ENCODE peak calls at places on chromosomes 16 and 17, in five cellular contexts. O, X, Y, A and S are unnamed samples.

GRCh38 chr17:30000755-30001257 is 59.4 kb downstream of the EFCAB5 start:
- DNase-seq in A (peak), Y (no peak), O (no peak), X (no peak), S (no peak)

GRCh38 chr16:20325005-20325404 is 2.3 kb downstream of the GP2 start:
- DNase-seq in A (no peak), X (no peak), O (no peak), Y (no peak), S (no peak)

GRCh38 chr17:6495450-6496115 is 51.3 kb downstream of the PIMREG start:
- DNase-seq in O (peak), Y (no peak), A (no peak), X (no peak), S (peak)

GRCh38 chr17:41442772-41443171 is 2.0 kb upstream of the KRT38 start:
- DNase-seq in X (no peak), O (no peak), A (peak), Y (no peak), S (no peak)

GRCh38 chr16:23317266-23317661 is 15.2 kb downstream of the SCNN1B start:
- DNase-seq in O (peak), A (no peak), X (peak), Y (no peak), S (peak)

GRCh38 chr17:72151565-72152391 is 31.0 kb downstream of the SOX9 start:
- DNase-seq in Y (peak), O (peak), X (peak), A (peak), S (no peak)

GRCh38 chr17:71486171-71486740 is 634.6 kb upstream of the SOX9 start:
- DNase-seq in A (peak), Y (no peak), X (no peak), O (no peak), S (no peak)

GRCh38 chr17:43690624-43691316 is 29.0 kb upstream of the MEOX1 start:
- DNase-seq in A (no peak), Y (no peak), X (no peak), O (no peak), S (no peak)

GRCh38 chr17:14461131-14461530 is 160.2 kb downstream of the HS3ST3B1 start:
- DNase-seq in A (no peak), X (no peak), Y (no peak), O (no peak), S (no peak)

GRCh38 chr16:23374721-23375120 is 72.6 kb downstream of the SCNN1B start:
- DNase-seq in A (no peak), Y (peak), O (peak), X (peak), S (no peak)

GRCh38 chr16:80969114-80969484 is 37.6 kb downstream of the CMC2 start:
- DNase-seq in X (no peak), A (no peak), Y (no peak), O (no peak), S (no peak)

GRCh38 chr16:17138801-17139200 is 332.0 kb downstream of the XYLT1 start:
- DNase-seq in Y (no peak), X (no peak), O (no peak), A (peak), S (no peak)

GRCh38 chr17:9003355-9004131 is 17.8 kb upstream of the NTN1 start:
- DNase-seq in O (no peak), A (no peak), Y (no peak), X (no peak), S (no peak)

DNA sequence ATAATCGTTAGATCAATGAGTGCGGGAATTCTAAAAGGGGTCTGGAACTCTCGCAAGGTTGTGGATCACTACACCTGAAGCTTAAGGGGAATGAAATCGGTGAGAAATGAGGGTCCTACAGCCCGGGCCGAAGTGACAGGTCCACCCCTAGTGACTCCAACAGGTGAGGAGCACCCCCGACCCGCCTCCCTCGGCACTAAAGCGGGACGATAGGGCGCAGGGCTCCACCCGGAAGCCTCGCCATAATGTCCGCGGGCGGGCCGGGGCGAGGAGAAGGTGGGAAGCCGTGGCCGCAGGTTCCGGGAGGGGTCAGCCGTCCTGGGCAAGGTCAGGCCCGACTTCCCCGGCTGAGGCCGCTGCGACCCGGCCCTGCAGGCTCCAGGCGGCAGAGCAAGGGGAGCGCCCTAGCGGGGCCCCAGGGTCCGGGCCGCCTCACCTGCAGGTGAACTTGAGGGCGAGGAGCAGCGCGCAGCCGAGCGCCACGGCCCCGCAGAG is 569 bp downstream of the TXNDC11 start:
- DNase-seq in A (peak), X (peak), O (peak), Y (peak), S (peak)
- TF ChIP-seq CTCF in A (no peak), X (no peak), O (no peak), Y (no peak), S (no peak)

GRCh38 chr16:15523092-15523541 is 88.7 kb downstream of the BMERB1 start:
- DNase-seq in X (no peak), Y (no peak), O (peak), A (no peak), S (no peak)
- TF ChIP-seq CTCF in X (peak), Y (no peak), O (peak), A (no peak), S (no peak)

DNA sequence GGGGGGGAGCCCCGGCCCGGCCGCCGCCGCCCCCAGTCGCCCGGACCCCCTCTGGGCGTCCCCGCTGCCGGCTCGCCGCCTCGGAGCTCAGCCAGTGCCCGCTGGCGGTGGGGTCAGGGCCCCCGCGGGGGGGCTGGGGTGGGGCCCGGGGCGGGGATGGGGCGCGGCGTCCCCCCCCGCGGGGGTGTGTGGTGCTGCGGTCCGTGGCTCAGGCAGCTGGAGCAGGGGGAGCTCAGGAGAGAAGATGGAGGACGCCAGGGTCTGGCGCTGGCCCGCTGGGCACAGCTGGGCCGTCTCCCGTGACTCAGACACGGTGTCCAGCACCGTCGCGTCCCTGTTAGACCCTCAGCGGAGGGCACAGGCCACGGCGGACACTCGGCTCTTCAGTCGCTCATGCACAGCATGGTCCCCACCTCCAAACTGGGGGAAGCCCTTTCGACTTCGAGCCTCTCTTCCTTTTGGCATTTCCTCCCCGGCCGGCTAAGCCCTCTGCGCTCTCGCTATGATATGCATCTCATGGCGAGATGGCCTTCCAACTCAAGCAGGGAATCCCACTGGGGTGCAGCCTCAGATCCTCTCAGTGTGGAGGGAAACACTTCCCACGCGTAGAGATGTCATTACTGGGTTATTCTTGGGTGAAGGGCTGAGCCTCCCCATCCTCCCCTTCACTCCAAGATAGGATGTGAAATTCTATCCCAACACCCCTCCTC is 402 bp upstream of the VEZF1 start:
- DNase-seq in Y (peak), A (peak), X (peak), O (peak), S (no peak)
- TF ChIP-seq CTCF in Y (no peak), A (no peak), X (no peak), O (no peak), S (no peak)

DNA sequence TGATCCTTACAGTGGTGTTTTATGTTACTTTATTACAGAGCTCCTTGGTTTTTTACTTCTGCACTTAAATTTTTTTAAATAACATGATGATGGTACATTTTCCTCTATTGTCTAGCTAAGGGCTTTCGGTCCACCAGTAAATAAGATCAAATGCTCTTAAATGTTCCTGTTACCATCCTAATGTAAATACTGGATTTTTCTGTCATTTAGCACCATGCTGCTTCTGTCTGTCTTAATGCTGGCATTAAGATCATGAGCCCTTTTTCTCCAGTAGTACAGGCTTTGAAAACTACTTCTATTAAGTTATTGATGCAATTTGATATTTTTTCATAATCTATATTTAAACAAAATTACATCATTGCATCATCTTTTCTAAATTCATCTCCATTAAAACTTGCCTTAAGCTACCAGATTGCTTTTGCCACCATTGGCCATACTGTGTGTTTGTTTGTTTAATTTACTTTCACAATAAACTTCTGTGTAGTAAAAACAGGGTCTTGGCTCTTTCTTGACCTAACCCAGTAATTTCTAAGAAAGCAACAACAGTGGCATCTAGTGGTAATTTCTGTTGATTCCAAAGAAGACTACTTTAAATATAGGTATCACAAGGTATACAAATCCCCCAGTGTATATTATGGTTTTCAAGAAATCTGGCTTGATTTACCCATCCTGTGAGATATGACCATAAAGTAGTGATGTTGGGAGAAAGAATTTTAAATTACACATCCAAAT is 9.0 kb upstream of the PHAF1 start:
- DNase-seq in X (no peak), Y (no peak), O (no peak), A (peak), S (no peak)
- TF ChIP-seq CTCF in X (no peak), Y (no peak), O (peak), A (peak), S (peak)

DNA sequence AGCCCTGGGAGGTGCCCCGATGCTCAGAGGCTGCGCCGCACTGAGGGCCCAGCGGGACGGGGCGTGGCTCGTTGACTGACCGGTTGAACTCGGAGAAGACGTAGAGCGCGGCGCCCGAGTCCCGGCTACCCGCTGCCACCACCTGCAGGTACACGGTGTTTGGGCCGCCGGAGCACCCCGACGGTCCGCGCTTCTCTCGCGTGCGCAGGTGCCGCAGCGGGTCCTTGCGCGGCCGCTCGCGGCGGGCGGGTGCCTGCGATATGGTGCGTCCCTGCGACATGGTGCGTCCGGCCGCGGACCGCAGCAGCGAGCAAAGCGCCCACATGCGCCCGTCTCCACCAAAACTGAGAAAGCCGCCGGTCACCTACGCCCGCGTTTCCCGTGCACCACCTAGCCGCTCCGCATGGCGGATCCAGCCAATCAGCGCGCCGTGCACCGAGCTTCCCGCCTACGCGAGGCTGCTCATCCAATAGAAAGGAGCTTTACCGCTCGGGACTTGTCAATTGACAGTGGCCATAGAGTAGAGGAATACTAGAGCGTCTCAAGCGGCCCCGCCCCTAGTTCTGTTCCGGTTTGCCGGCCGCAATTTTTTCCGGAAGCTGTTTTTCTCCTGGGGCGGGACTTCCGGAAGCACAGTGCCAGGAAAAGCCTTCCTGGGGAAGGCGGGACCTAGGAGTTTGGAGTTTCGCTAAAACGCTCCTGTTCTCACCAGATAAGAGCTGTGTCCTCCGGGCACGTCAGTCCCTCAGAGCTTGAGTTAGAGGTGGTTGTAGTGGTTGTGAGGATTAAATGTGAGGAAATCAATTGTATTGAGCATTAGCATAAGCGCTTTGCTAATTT is at the start of gene ELAC2:
- DNase-seq in O (peak), A (peak), X (peak), Y (peak), S (peak)
- TF ChIP-seq CTCF in O (peak), A (no peak), X (no peak), Y (no peak), S (peak)

GRCh38 chr17:55302407-55302787 is 37.6 kb downstream of the HLF start:
- DNase-seq in A (no peak), O (no peak), Y (no peak), X (no peak), S (no peak)

GRCh38 chr17:55305321-55306087 is 40.7 kb downstream of the HLF start:
- DNase-seq in X (no peak), A (no peak), O (no peak), Y (no peak), S (no peak)

GRCh38 chr17:55303008-55303493 is 38.3 kb downstream of the HLF start:
- DNase-seq in Y (no peak), A (no peak), X (no peak), O (no peak), S (no peak)

GRCh38 chr17:55304171-55304859 is 39.6 kb downstream of the HLF start:
- DNase-seq in A (no peak), Y (no peak), O (no peak), X (no peak), S (no peak)

DNA sequence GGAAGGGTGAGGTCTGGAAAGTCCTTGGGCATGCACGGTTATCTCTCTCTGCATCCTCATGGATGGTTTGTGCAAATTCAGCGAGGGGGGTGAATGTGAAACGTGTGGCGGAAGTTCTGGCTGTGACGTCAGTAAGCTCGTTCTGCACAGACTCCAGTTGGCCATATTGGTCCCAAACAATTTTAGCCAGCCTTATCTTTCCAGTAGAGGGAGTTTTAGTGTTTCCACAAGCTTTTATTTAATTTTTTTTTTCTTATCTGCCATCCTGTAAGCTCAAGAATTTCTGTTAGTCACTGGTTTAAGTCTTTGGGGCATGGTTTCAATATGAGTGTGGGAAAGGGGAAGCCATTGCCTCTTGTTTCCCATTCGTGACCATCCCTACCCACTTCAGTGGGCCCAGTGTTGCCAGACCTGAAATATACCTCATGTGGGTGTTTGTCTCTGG is 39.0 kb downstream of the HLF start:
- DNase-seq in X (no peak), O (no peak), Y (no peak), A (peak), S (no peak)
- TF ChIP-seq CTCF in X (no peak), O (no peak), Y (no peak), A (no peak), S (peak)

DNA sequence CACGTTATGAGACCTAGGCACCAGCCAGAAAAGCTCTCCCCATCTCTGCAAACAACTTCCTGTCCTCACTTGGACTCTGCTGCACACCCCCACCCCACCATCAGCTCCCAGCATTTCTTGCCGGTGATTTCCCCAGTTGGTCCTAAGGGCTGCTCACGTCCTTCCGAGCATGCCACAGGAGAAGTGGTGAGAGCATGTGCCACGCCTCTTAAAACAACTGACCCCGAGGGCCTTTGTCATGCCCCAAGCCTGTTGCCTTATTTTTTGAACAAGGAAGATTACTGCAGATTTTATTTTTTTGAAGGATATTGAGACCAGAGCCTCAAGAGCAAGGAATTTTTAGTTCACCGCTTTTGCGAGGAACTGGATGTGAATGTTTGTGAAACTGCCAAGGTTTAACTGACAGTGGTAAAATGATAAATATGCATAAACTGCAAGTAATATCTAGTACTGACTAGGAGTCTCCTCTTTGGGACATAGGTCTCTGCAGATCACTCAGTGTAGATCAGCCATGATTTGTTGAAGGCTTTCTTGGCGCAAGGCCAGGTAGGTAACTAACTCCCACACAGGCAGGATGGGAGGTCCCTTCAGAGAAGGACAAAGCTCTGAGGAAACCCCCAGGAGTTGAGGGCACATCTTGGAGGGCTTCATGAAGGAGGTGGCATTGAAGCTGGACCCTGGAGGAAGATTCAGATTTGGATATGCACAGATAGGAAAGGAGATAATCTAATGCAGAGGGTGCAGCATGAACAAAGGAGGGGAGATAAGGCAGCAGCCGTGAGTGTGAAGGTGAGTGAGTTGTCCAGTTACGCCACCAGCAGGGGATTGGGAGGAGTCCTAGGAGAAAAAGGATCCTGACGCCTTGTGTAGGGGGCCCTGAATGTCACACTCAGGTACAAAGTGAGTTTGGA is 44.7 kb downstream of the TMEM132E start:
- DNase-seq in A (no peak), O (no peak), X (no peak), Y (no peak), S (no peak)
- TF ChIP-seq CTCF in A (no peak), O (no peak), X (no peak), Y (no peak), S (no peak)

DNA sequence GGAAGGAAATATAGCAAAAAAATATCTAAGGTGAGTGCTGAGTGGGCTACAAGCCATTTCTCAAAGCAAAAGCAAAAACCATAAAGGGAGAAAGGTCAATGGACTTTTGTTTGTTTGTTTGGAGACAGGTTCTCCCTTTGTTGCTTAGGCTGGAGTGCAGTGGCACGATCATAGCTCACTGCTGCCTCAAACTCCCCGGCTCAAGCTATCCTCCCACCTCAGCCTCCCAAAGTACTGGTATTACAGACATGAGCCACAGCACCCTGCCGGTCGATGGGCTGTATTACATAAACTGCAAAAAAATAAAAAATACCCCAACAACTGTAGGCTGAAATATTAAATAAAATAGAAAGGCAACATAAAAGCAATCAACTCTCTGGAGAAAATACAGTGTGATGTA is 3.5 kb upstream of the RBBP6 start:
- DNase-seq in O (no peak), X (no peak), Y (peak), A (no peak), S (no peak)
- TF ChIP-seq CTCF in O (no peak), X (no peak), Y (peak), A (no peak), S (no peak)

GRCh38 chr16:8904018-8904430 is 21.9 kb downstream of the LITAFD start:
- DNase-seq in X (no peak), O (no peak), Y (no peak), A (no peak), S (peak)

GRCh38 chr16:8907096-8907495 is 24.9 kb downstream of the LITAFD start:
- DNase-seq in Y (no peak), X (no peak), O (no peak), A (no peak), S (no peak)

GRCh38 chr16:8905795-8906591 is 23.8 kb downstream of the LITAFD start:
- DNase-seq in A (no peak), X (no peak), O (no peak), Y (no peak), S (peak)

GRCh38 chr16:8903004-8903403 is 20.9 kb downstream of the LITAFD start:
- DNase-seq in A (no peak), X (no peak), Y (no peak), O (no peak), S (no peak)

GRCh38 chr16:8905168-8905762 is 23.1 kb downstream of the LITAFD start:
- DNase-seq in Y (peak), A (peak), X (no peak), O (no peak), S (no peak)
- TF ChIP-seq CTCF in Y (no peak), A (peak), X (no peak), O (peak), S (peak)

GRCh38 chr16:62208934-62209333 is 172.7 kb upstream of the CDH8 start:
- DNase-seq in X (no peak), Y (no peak), A (no peak), O (no peak), S (no peak)

GRCh38 chr16:62213763-62214162 is 177.5 kb upstream of the CDH8 start:
- DNase-seq in X (no peak), Y (no peak), O (no peak), A (no peak), S (no peak)
- TF ChIP-seq CTCF in X (no peak), Y (no peak), O (no peak), A (no peak), S (no peak)